ENCODE peak calls at places on chromosomes 6 and 20, in nine cellular contexts. H, Y, K, F, A, S, X, T and V are unnamed samples.
A peak's percentile ranks its signal among the peaks of the same experiment; 100 is the strongest.

GRCh38 chr20:45347936-45348809 is at the start of gene SDC4:
- DNase-seq in H (peak; percentile 69), Y (no peak), K (peak; percentile 88), F (no peak), A (peak; percentile 80), S (peak; percentile 87), X (peak; percentile 71), T (peak; percentile 49), V (peak; percentile 85)

GRCh38 chr6:125586605-125587004 is 162.8 kb upstream of the HEY2 start:
- DNase-seq in H (no peak), Y (no peak), K (no peak), F (no peak), A (no peak), S (no peak), X (no peak), T (no peak), V (no peak)

GRCh38 chr6:31128093-31128676 is 7.9 kb upstream of the CDSN start:
- DNase-seq in H (peak; percentile 90), Y (peak; percentile 73), K (peak; percentile 57), F (no peak), A (peak; percentile 66), S (peak; percentile 81), X (peak; percentile 85), T (peak; percentile 71), V (peak; percentile 60)

GRCh38 chr20:41034239-41034638 is 5.6 kb downstream of the TOP1 start:
- DNase-seq in H (no peak), Y (no peak), K (no peak), F (no peak), A (no peak), S (no peak), X (no peak), T (no peak), V (no peak)

GRCh38 chr6:109867009-109867969 is 110.8 kb upstream of the GPR6 start:
- DNase-seq in H (no peak), Y (no peak), K (peak; percentile 10), F (no peak), A (no peak), S (peak; percentile 82), X (no peak), T (no peak), V (no peak)

GRCh38 chr6:40999498-41000070 is 39.4 kb downstream of the UNC5CL start:
- DNase-seq in H (peak; percentile 84), Y (peak; percentile 55), K (peak; percentile 58), F (peak; percentile 36), A (no peak), S (peak; percentile 63), X (peak; percentile 35), T (no peak), V (peak; percentile 36)

GRCh38 chr6:131936156-131936555 is 15.0 kb downstream of the CCN2 start:
- DNase-seq in H (no peak), Y (no peak), K (no peak), F (no peak), A (no peak), S (no peak), X (no peak), T (no peak), V (no peak)

GRCh38 chr6:121436966-121437756 is 1.7 kb downstream of the GJA1 start:
- DNase-seq in H (peak; percentile 68), Y (no peak), K (peak; percentile 73), F (no peak), A (peak; percentile 14), S (peak; percentile 64), X (peak; percentile 20), T (peak; percentile 23), V (peak; percentile 59)

GRCh38 chr6:42441059-42441471 is 10.7 kb downstream of the TRERF1 start:
- DNase-seq in H (no peak), Y (no peak), K (peak; percentile 44), F (no peak), A (no peak), S (peak; percentile 67), X (no peak), T (no peak), V (no peak)

GRCh38 chr6:35181933-35182612 is 31.7 kb upstream of the SCUBE3 start:
- DNase-seq in H (peak; percentile 73), Y (no peak), K (peak; percentile 96), F (peak; percentile 86), A (peak; percentile 58), S (peak; percentile 65), X (peak; percentile 67), T (no peak), V (peak; percentile 64)

GRCh38 chr6:42404494-42404893 is 47.2 kb downstream of the TRERF1 start:
- DNase-seq in H (peak; percentile 80), Y (no peak), K (peak; percentile 85), F (peak; percentile 82), A (peak; percentile 78), S (peak; percentile 80), X (peak; percentile 90), T (no peak), V (no peak)

GRCh38 chr20:60424267-60424904 is 466.2 kb downstream of the CDH26 start:
- DNase-seq in H (no peak), Y (no peak), K (peak; percentile 55), F (no peak), A (no peak), S (no peak), X (no peak), T (no peak), V (no peak)

GRCh38 chr20:38094968-38095689 is 61.6 kb downstream of the RPRD1B start:
- DNase-seq in H (no peak), Y (no peak), K (peak; percentile 23), F (no peak), A (no peak), S (no peak), X (no peak), T (no peak), V (no peak)

GRCh38 chr20:58850693-58851174 is at the start of gene GNAS-AS1:
- DNase-seq in H (peak; percentile 95), Y (peak; percentile 90), K (peak; percentile 82), F (no peak), A (peak; percentile 90), S (peak; percentile 83), X (no peak), T (peak; percentile 83), V (peak; percentile 95)

GRCh38 chr6:38234141-38234540 is 405.6 kb downstream of the BTBD9 start:
- DNase-seq in H (peak; percentile 38), Y (no peak), K (no peak), F (no peak), A (no peak), S (no peak), X (no peak), T (no peak), V (no peak)

GRCh38 chr20:32344835-32345506 is 13.2 kb upstream of the ASXL1 start:
- DNase-seq in H (peak; percentile 62), Y (no peak), K (no peak), F (no peak), A (no peak), S (no peak), X (peak; percentile 16), T (no peak), V (no peak)

GRCh38 chr20:63688234-63689045 is 8.0 kb upstream of the TNFRSF6B start:
- DNase-seq in H (no peak), Y (no peak), K (no peak), F (no peak), A (no peak), S (no peak), X (no peak), T (no peak), V (no peak)
- H3K9me2 ChIP-seq in H (no peaks in the 10 kb centered on the region), Y (no peaks in the 10 kb centered on the region), K (no peaks in the 10 kb centered on the region), F (no peaks in the 10 kb centered on the region), A (no peaks in the 10 kb centered on the region), S (no peaks in the 10 kb centered on the region), X (no peaks in the 10 kb centered on the region), T (no peaks in the 10 kb centered on the region), V (no peaks in the 10 kb centered on the region)

GRCh38 chr6:4287811-4288244 is 152.5 kb upstream of the ECI2 start:
- DNase-seq in H (no peak), Y (no peak), K (no peak), F (no peak), A (no peak), S (no peak), X (no peak), T (no peak), V (peak; percentile 21)

GRCh38 chr6:4294636-4295035 is 159.3 kb upstream of the ECI2 start:
- DNase-seq in H (no peak), Y (no peak), K (no peak), F (no peak), A (no peak), S (no peak), X (no peak), T (no peak), V (no peak)

GRCh38 chr6:4289770-4290320 is 154.5 kb upstream of the ECI2 start:
- DNase-seq in H (no peak), Y (no peak), K (no peak), F (no peak), A (no peak), S (no peak), X (no peak), T (no peak), V (no peak)

GRCh38 chr6:4295058-4295788 is 159.8 kb upstream of the ECI2 start:
- DNase-seq in H (no peak), Y (no peak), K (no peak), F (no peak), A (no peak), S (no peak), X (no peak), T (no peak), V (no peak)

GRCh38 chr6:4291453-4292403 is 156.4 kb upstream of the ECI2 start:
- DNase-seq in H (peak; percentile 33), Y (no peak), K (peak; percentile 71), F (no peak), A (no peak), S (peak; percentile 26), X (peak; percentile 34), T (no peak), V (no peak)
- H3K9me2 ChIP-seq in H (peaks cover 3% of the 10 kb centered on the region), Y (no peaks in the 10 kb centered on the region), K (no peaks in the 10 kb centered on the region), F (no peaks in the 10 kb centered on the region), A (no peaks in the 10 kb centered on the region), S (no peaks in the 10 kb centered on the region), X (no peaks in the 10 kb centered on the region), T (no peaks in the 10 kb centered on the region), V (no peaks in the 10 kb centered on the region)

DNA sequence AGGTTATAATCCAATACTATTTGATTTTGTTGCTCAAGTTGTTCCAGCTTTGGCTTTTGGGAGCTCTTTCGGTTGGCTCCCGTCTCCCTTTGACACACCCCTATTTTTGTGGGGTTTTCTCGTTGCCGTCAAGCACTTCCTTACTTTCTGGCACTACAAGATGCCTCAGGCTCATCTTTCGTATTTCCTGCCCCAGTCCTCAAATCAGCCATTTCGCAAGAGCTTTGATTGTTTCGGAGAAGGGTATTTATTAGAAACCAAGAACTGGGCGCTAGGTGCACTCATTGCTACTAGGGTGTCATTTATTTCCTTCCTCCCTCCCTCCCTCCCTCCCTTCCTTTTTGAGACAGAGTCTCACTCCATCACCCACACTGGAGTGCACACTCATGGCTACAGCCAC is 13.3 kb upstream of the SOX12 start:
- DNase-seq in H (no peak), Y (no peak), K (no peak), F (no peak), A (no peak), S (no peak), X (no peak), T (no peak), V (no peak)
- H3K9me2 ChIP-seq in H (no peaks in the 10 kb centered on the region), Y (no peaks in the 10 kb centered on the region), K (no peaks in the 10 kb centered on the region), F (no peaks in the 10 kb centered on the region), A (no peaks in the 10 kb centered on the region), S (no peaks in the 10 kb centered on the region), X (no peaks in the 10 kb centered on the region), T (no peaks in the 10 kb centered on the region), V (no peaks in the 10 kb centered on the region)

DNA sequence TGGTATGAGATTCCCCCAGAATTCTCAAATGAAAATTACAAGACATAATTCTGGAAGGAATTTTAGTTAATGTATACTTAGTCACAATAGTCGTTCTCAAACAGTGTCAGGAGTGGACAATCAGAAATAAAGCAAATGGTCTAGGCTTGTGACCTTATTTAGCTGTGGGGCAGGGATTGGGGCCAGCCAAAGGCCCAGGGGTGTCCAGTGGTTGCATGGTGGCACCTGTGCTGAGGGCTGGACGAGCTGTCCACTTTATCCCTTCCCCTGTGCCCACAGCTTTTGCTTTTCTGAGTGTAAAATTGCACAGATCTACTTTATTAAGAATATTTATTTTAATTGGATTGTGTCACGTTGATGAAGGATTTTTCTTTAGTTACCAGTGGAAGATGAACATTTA is 195.0 kb downstream of the ARID1B start:
- DNase-seq in H (no peak), Y (no peak), K (no peak), F (no peak), A (no peak), S (no peak), X (no peak), T (no peak), V (no peak)
- H3K9me2 ChIP-seq in H (no peaks in the 10 kb centered on the region), Y (no peaks in the 10 kb centered on the region), K (no peaks in the 10 kb centered on the region), F (no peaks in the 10 kb centered on the region), A (no peaks in the 10 kb centered on the region), S (no peaks in the 10 kb centered on the region), X (no peaks in the 10 kb centered on the region), T (no peaks in the 10 kb centered on the region), V (no peaks in the 10 kb centered on the region)